ENCODE peak calls at places on chromosomes 7 and 10, in six cellular contexts. One of them, this sample, is unnamed.
A peak's percentile ranks its signal among the peaks of the same experiment; 100 is the strongest.

GRCh38 chr10:121243003-121243898 is 355.0 kb downstream of the FGFR2 start:
- DNase-seq in left ventricle myocardium inferior: no peak
- DNase-seq in aorta: no peak
- DNase-seq in left lung: no peak
- DNase-seq in A673: no peak
- DNase-seq in CD8-positive, alpha-beta memory T cell: no peak
- DNase-seq in this sample: no peak

GRCh38 chr10:49252313-49253034 is 46.5 kb upstream of the C10orf71 start:
- DNase-seq in left ventricle myocardium inferior: no peak
- DNase-seq in aorta: no peak
- DNase-seq in left lung: no peak
- DNase-seq in A673: no peak
- DNase-seq in CD8-positive, alpha-beta memory T cell: no peak
- DNase-seq in this sample: no peak

GRCh38 chr7:137475966-137476365 is 132.4 kb upstream of the PTN start:
- DNase-seq in left ventricle myocardium inferior: no peak
- DNase-seq in aorta: no peak
- DNase-seq in left lung: no peak
- DNase-seq in A673: no peak
- DNase-seq in CD8-positive, alpha-beta memory T cell: no peak
- DNase-seq in this sample: no peak

GRCh38 chr10:80397014-80397413 is 11.3 kb upstream of the PRXL2A start:
- DNase-seq in left ventricle myocardium inferior: no peak
- DNase-seq in aorta: no peak
- DNase-seq in left lung: no peak
- DNase-seq in A673: no peak
- DNase-seq in CD8-positive, alpha-beta memory T cell: no peak
- DNase-seq in this sample: no peak

GRCh38 chr10:100894033-100894432 is 18.7 kb upstream of the SLF2 start:
- DNase-seq in left ventricle myocardium inferior: no peak
- DNase-seq in aorta: no peak
- DNase-seq in left lung: no peak
- DNase-seq in A673: no peak
- DNase-seq in CD8-positive, alpha-beta memory T cell: no peak
- DNase-seq in this sample: no peak

GRCh38 chr10:69093933-69094332 is 6.0 kb downstream of the SRGN start:
- DNase-seq in left ventricle myocardium inferior: no peak
- DNase-seq in aorta: no peak
- DNase-seq in left lung: no peak
- DNase-seq in A673: no peak
- DNase-seq in CD8-positive, alpha-beta memory T cell: no peak
- DNase-seq in this sample: no peak

GRCh38 chr7:139560678-139561077 is 37.2 kb downstream of the CLEC2L start:
- DNase-seq in left ventricle myocardium inferior: peak; percentile 27
- DNase-seq in aorta: peak; percentile 66
- DNase-seq in left lung: no peak
- DNase-seq in A673: no peak
- DNase-seq in CD8-positive, alpha-beta memory T cell: no peak
- DNase-seq in this sample: no peak

GRCh38 chr7:96414931-96415292 is 93.0 kb upstream of the SLC25A13 start:
- DNase-seq in left ventricle myocardium inferior: no peak
- DNase-seq in aorta: no peak
- DNase-seq in left lung: no peak
- DNase-seq in A673: peak; percentile 80
- DNase-seq in CD8-positive, alpha-beta memory T cell: no peak
- DNase-seq in this sample: no peak

GRCh38 chr10:103626178-103626577 is 132.7 kb downstream of the NEURL1 start:
- DNase-seq in left ventricle myocardium inferior: no peak
- DNase-seq in aorta: peak; percentile 87
- DNase-seq in left lung: no peak
- DNase-seq in A673: no peak
- DNase-seq in CD8-positive, alpha-beta memory T cell: no peak
- DNase-seq in this sample: no peak

GRCh38 chr10:3106908-3107425 is 39.6 kb downstream of the PFKP start:
- DNase-seq in left ventricle myocardium inferior: no peak
- DNase-seq in aorta: no peak
- DNase-seq in left lung: no peak
- DNase-seq in A673: no peak
- DNase-seq in CD8-positive, alpha-beta memory T cell: no peak
- DNase-seq in this sample: no peak

GRCh38 chr10:115773832-115774231 is 499.2 kb downstream of the GFRA1 start:
- DNase-seq in left ventricle myocardium inferior: no peak
- DNase-seq in aorta: no peak
- DNase-seq in left lung: no peak
- DNase-seq in A673: no peak
- DNase-seq in CD8-positive, alpha-beta memory T cell: no peak
- DNase-seq in this sample: no peak

GRCh38 chr7:149147730-149148653 is 739 bp downstream of the ZNF398 start:
- DNase-seq in left ventricle myocardium inferior: peak; percentile 57
- DNase-seq in aorta: peak; percentile 90
- DNase-seq in left lung: peak; percentile 93
- DNase-seq in A673: peak; percentile 73
- DNase-seq in CD8-positive, alpha-beta memory T cell: peak; percentile 79
- DNase-seq in this sample: no peak

GRCh38 chr10:132385721-132386418 is 11.1 kb upstream of the PWWP2B start:
- DNase-seq in left ventricle myocardium inferior: no peak
- DNase-seq in aorta: peak; percentile 57
- DNase-seq in left lung: peak; percentile 65
- DNase-seq in A673: no peak
- DNase-seq in CD8-positive, alpha-beta memory T cell: peak; percentile 42
- DNase-seq in this sample: peak; percentile 41

GRCh38 chr10:8033812-8034665 is 20.4 kb upstream of the GATA3 start:
- DNase-seq in left ventricle myocardium inferior: no peak
- DNase-seq in aorta: no peak
- DNase-seq in left lung: no peak
- DNase-seq in A673: no peak
- DNase-seq in CD8-positive, alpha-beta memory T cell: no peak
- DNase-seq in this sample: no peak

GRCh38 chr7:27652518-27652917 is 10.2 kb downstream of the HIBADH start:
- DNase-seq in left ventricle myocardium inferior: no peak
- DNase-seq in aorta: no peak
- DNase-seq in left lung: no peak
- DNase-seq in A673: no peak
- DNase-seq in CD8-positive, alpha-beta memory T cell: no peak
- DNase-seq in this sample: no peak

GRCh38 chr7:99359465-99360154 is 14.9 kb upstream of the ARPC1B start:
- DNase-seq in left ventricle myocardium inferior: no peak
- DNase-seq in aorta: peak; percentile 66
- DNase-seq in left lung: no peak
- DNase-seq in A673: no peak
- DNase-seq in CD8-positive, alpha-beta memory T cell: no peak
- DNase-seq in this sample: no peak

GRCh38 chr7:36281945-36282727 is 107.5 kb upstream of the ANLN start:
- DNase-seq in left ventricle myocardium inferior: no peak
- DNase-seq in aorta: no peak
- DNase-seq in left lung: no peak
- DNase-seq in A673: no peak
- DNase-seq in CD8-positive, alpha-beta memory T cell: no peak
- DNase-seq in this sample: no peak

GRCh38 chr7:73703985-73704639 is 15.4 kb downstream of the STX1A start:
- DNase-seq in left ventricle myocardium inferior: peak; percentile 45
- DNase-seq in aorta: no peak
- DNase-seq in left lung: no peak
- DNase-seq in A673: peak; percentile 93
- DNase-seq in CD8-positive, alpha-beta memory T cell: no peak
- DNase-seq in this sample: no peak

GRCh38 chr7:95608344-95609173 is 12.2 kb upstream of the PDK4 start:
- DNase-seq in left ventricle myocardium inferior: peak; percentile 93
- DNase-seq in aorta: peak; percentile 89
- DNase-seq in left lung: peak; percentile 93
- DNase-seq in A673: no peak
- DNase-seq in CD8-positive, alpha-beta memory T cell: no peak
- DNase-seq in this sample: peak; percentile 72

GRCh38 chr10:8402469-8403074 is 348.1 kb downstream of the GATA3 start:
- DNase-seq in left ventricle myocardium inferior: no peak
- DNase-seq in aorta: no peak
- DNase-seq in left lung: no peak
- DNase-seq in A673: peak; percentile 5
- DNase-seq in CD8-positive, alpha-beta memory T cell: peak; percentile 65
- DNase-seq in this sample: no peak

GRCh38 chr7:149821191-149822148 is 16.7 kb upstream of the ZNF862 start:
- DNase-seq in left ventricle myocardium inferior: peak; percentile 11
- DNase-seq in aorta: peak; percentile 63
- DNase-seq in left lung: peak; percentile 76
- DNase-seq in A673: no peak
- DNase-seq in CD8-positive, alpha-beta memory T cell: no peak
- DNase-seq in this sample: peak; percentile 49

GRCh38 chr10:76911184-76911583 is 726.4 kb downstream of the KCNMA1 start:
- DNase-seq in left ventricle myocardium inferior: no peak
- DNase-seq in aorta: no peak
- DNase-seq in left lung: no peak
- DNase-seq in A673: no peak
- DNase-seq in CD8-positive, alpha-beta memory T cell: no peak
- DNase-seq in this sample: no peak

GRCh38 chr7:13850185-13850752 is 139.2 kb downstream of the ETV1 start:
- DNase-seq in left ventricle myocardium inferior: no peak
- DNase-seq in aorta: no peak
- DNase-seq in left lung: no peak
- DNase-seq in A673: peak; percentile 98
- DNase-seq in CD8-positive, alpha-beta memory T cell: peak; percentile 79
- DNase-seq in this sample: peak; percentile 74

GRCh38 chr10:71746344-71747037 is 26.8 kb downstream of the VSIR start:
- DNase-seq in left ventricle myocardium inferior: peak; percentile 67
- DNase-seq in aorta: peak; percentile 74
- DNase-seq in left lung: no peak
- DNase-seq in A673: no peak
- DNase-seq in CD8-positive, alpha-beta memory T cell: no peak
- DNase-seq in this sample: no peak
- H3K27ac ChIP-seq in left ventricle myocardium inferior: peak overlapping the region; percentile 87
- H3K27ac ChIP-seq in aorta: no peak overlapping the region
- H3K27ac ChIP-seq in left lung: peak overlapping the region; percentile 71
- H3K27ac ChIP-seq in A673: no peak overlapping the region
- H3K27ac ChIP-seq in CD8-positive, alpha-beta memory T cell: peak overlapping the region; percentile 60
- H3K27ac ChIP-seq in this sample: no peak overlapping the region

DNA sequence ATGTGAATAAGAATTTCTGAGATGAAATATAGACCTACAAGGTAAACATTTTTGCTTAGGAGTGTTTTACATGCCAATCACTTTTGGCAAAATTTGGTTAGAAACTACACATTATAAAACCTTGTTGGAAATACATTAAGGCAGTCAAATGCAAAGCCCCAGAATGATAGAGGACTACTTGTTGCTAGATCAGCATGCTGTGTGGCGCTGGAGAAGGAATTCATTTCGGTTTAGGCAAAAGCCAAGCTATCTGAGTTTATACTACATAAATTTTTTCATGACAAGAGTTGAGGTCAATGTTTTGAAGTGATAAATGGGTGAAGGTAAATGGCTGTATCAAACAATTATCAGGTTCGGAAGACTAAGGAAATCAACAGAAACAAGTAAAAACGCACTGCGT is 2.3 kb downstream of the BMPER start:
- DNase-seq in left ventricle myocardium inferior: no peak
- DNase-seq in aorta: no peak
- DNase-seq in left lung: no peak
- DNase-seq in A673: no peak
- DNase-seq in CD8-positive, alpha-beta memory T cell: no peak
- DNase-seq in this sample: no peak
- H3K4me3 ChIP-seq in left ventricle myocardium inferior: no peak overlapping the region
- H3K4me3 ChIP-seq in aorta: no peak overlapping the region
- H3K4me3 ChIP-seq in left lung: no peak overlapping the region
- H3K4me3 ChIP-seq in A673: no peak overlapping the region
- H3K4me3 ChIP-seq in CD8-positive, alpha-beta memory T cell: no peak overlapping the region
- H3K4me3 ChIP-seq in this sample: no peak overlapping the region

GRCh38 chr7:76346778-76347177 is 12.0 kb downstream of the YWHAG start:
- DNase-seq in left ventricle myocardium inferior: no peak
- DNase-seq in aorta: no peak
- DNase-seq in left lung: no peak
- DNase-seq in A673: no peak
- DNase-seq in CD8-positive, alpha-beta memory T cell: no peak
- DNase-seq in this sample: no peak
- H3K27ac ChIP-seq in left ventricle myocardium inferior: peak overlapping the region; percentile 60
- H3K27ac ChIP-seq in aorta: no peak overlapping the region
- H3K27ac ChIP-seq in left lung: peak overlapping the region; percentile 45
- H3K27ac ChIP-seq in A673: peak overlapping the region; percentile 16
- H3K27ac ChIP-seq in CD8-positive, alpha-beta memory T cell: no peak overlapping the region
- H3K27ac ChIP-seq in this sample: no peak overlapping the region

DNA sequence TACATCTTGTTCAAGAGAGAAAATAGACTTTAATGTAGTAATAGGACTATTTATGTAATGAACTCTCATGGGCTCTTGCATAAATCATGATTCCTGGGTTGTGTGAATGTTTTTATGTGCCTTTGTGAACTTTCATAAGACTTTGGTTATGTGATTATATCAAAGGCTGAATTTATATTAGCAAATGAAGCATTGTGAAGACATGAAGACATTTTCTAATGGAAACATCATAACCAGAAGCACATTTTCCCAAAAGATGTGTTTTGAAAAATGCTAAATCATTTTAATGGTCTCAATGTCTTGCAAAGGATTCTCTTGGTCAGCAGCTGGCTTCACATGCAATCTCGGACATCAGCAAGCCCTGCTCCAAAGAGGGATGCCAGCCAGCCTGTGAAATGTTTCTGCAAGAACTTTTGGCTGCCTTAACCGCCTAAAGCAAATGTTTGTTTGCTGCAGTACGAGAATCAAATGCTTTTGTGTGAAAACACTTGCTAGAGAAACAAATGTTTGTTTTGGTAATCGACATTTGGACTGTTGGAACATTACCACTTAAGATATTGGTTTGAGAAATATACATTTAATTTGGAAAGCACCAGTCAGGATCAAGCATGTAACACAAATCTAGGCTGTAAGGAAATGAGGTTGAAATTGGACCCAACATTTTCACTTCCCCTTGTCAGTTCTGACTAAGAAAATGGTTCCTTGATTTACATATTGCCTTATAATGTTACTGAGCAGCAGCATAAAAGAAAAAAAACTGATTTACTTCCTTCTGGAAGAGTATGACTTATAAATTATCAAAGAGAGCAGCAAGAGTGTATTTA is 102.1 kb downstream of the RTKN2 start:
- DNase-seq in left ventricle myocardium inferior: peak; percentile 20
- DNase-seq in aorta: no peak
- DNase-seq in left lung: no peak
- DNase-seq in A673: peak; percentile 16
- DNase-seq in CD8-positive, alpha-beta memory T cell: no peak
- DNase-seq in this sample: no peak
- H3K4me3 ChIP-seq in left ventricle myocardium inferior: no peak overlapping the region
- H3K4me3 ChIP-seq in aorta: no peak overlapping the region
- H3K4me3 ChIP-seq in left lung: no peak overlapping the region
- H3K4me3 ChIP-seq in A673: no peak overlapping the region
- H3K4me3 ChIP-seq in CD8-positive, alpha-beta memory T cell: no peak overlapping the region
- H3K4me3 ChIP-seq in this sample: no peak overlapping the region

GRCh38 chr7:123209786-123210185 is 10.0 kb upstream of the SLC13A1 start:
- DNase-seq in left ventricle myocardium inferior: no peak
- DNase-seq in aorta: no peak
- DNase-seq in left lung: no peak
- DNase-seq in A673: no peak
- DNase-seq in CD8-positive, alpha-beta memory T cell: no peak
- DNase-seq in this sample: no peak
- H3K27ac ChIP-seq in left ventricle myocardium inferior: no peak overlapping the region
- H3K27ac ChIP-seq in aorta: no peak overlapping the region
- H3K27ac ChIP-seq in left lung: no peak overlapping the region
- H3K27ac ChIP-seq in A673: no peak overlapping the region
- H3K27ac ChIP-seq in CD8-positive, alpha-beta memory T cell: no peak overlapping the region
- H3K27ac ChIP-seq in this sample: no peak overlapping the region

This sample was measured in RWPE2.